ENCODE peak calls at places on chromosomes 11 and 22, in seven cellular contexts. One of them, this sample, is unnamed.

GRCh38 chr11:109785714-109786113 is 307.5 kb upstream of the ZC3H12C start:
- DNase-seq in amniotic stem cell: no peak
- DNase-seq in DMS153: no peak
- DNase-seq in HCEC 1CT: peak; percentile 24
- DNase-seq in AG04450: no peak
- DNase-seq in NCI-H345: no peak
- DNase-seq in GM04504: peak; percentile 41
- DNase-seq in this sample: no peak

GRCh38 chr22:25630446-25630845 is 66.0 kb downstream of the GRK3 start:
- DNase-seq in DMS153: no peak
- DNase-seq in HCEC 1CT: no peak
- DNase-seq in amniotic stem cell: no peak
- DNase-seq in GM04504: no peak
- DNase-seq in NCI-H345: no peak
- DNase-seq in AG04450: no peak
- DNase-seq in this sample: no peak

GRCh38 chr11:7882860-7883259 is 48.2 kb downstream of the OR10A6 start:
- DNase-seq in AG04450: no peak
- DNase-seq in NCI-H345: no peak
- DNase-seq in DMS153: no peak
- DNase-seq in HCEC 1CT: peak; percentile 81
- DNase-seq in GM04504: no peak
- DNase-seq in amniotic stem cell: no peak
- DNase-seq in this sample: no peak

GRCh38 chr11:329886-330253 is 9.2 kb upstream of the IFITM3 start:
- DNase-seq in GM04504: no peak
- DNase-seq in AG04450: no peak
- DNase-seq in amniotic stem cell: no peak
- DNase-seq in NCI-H345: no peak
- DNase-seq in DMS153: no peak
- DNase-seq in HCEC 1CT: no peak
- DNase-seq in this sample: no peak

GRCh38 chr11:46686886-46687810 is 13.3 kb downstream of the ARHGAP1 start:
- DNase-seq in HCEC 1CT: peak; percentile 57
- DNase-seq in DMS153: peak; percentile 94
- DNase-seq in NCI-H345: no peak
- DNase-seq in GM04504: peak; percentile 85
- DNase-seq in amniotic stem cell: no peak
- DNase-seq in AG04450: peak; percentile 78
- DNase-seq in this sample: no peak

GRCh38 chr11:40491341-40491740 is 968.1 kb downstream of the LRRC4C start:
- DNase-seq in NCI-H345: no peak
- DNase-seq in AG04450: no peak
- DNase-seq in amniotic stem cell: no peak
- DNase-seq in GM04504: no peak
- DNase-seq in HCEC 1CT: no peak
- DNase-seq in DMS153: no peak
- DNase-seq in this sample: no peak

GRCh38 chr22:28600546-28601143 is 79.0 kb downstream of the TTC28 start:
- DNase-seq in AG04450: peak; percentile 30
- DNase-seq in HCEC 1CT: peak; percentile 60
- DNase-seq in DMS153: peak; percentile 59
- DNase-seq in amniotic stem cell: peak; percentile 22
- DNase-seq in GM04504: no peak
- DNase-seq in NCI-H345: peak; percentile 54
- DNase-seq in this sample: peak; percentile 37

GRCh38 chr22:35631597-35631996 is 14.5 kb upstream of the MB start:
- DNase-seq in HCEC 1CT: peak; percentile 46
- DNase-seq in amniotic stem cell: no peak
- DNase-seq in DMS153: no peak
- DNase-seq in AG04450: no peak
- DNase-seq in GM04504: no peak
- DNase-seq in NCI-H345: no peak
- DNase-seq in this sample: peak; percentile 44

GRCh38 chr22:24728790-24729637 is 45.5 kb downstream of the PIWIL3 start:
- DNase-seq in amniotic stem cell: no peak
- DNase-seq in HCEC 1CT: no peak
- DNase-seq in NCI-H345: no peak
- DNase-seq in AG04450: peak; percentile 44
- DNase-seq in GM04504: no peak
- DNase-seq in DMS153: no peak
- DNase-seq in this sample: no peak

GRCh38 chr11:129315781-129316579 is 59.7 kb upstream of the BARX2 start:
- DNase-seq in NCI-H345: peak; percentile 77
- DNase-seq in amniotic stem cell: no peak
- DNase-seq in DMS153: peak; percentile 90
- DNase-seq in AG04450: no peak
- DNase-seq in HCEC 1CT: no peak
- DNase-seq in GM04504: no peak
- DNase-seq in this sample: no peak

GRCh38 chr22:48496987-48497650 is 1330.6 kb downstream of the BRD1 start:
- DNase-seq in AG04450: no peak
- DNase-seq in amniotic stem cell: no peak
- DNase-seq in GM04504: no peak
- DNase-seq in DMS153: no peak
- DNase-seq in HCEC 1CT: no peak
- DNase-seq in NCI-H345: no peak
- DNase-seq in this sample: no peak

GRCh38 chr11:1749787-1750351 is 526 bp downstream of the IFITM10 start:
- DNase-seq in HCEC 1CT: no peak
- DNase-seq in AG04450: no peak
- DNase-seq in GM04504: peak; percentile 84
- DNase-seq in DMS153: peak; percentile 43
- DNase-seq in amniotic stem cell: peak; percentile 59
- DNase-seq in NCI-H345: no peak
- DNase-seq in this sample: no peak

GRCh38 chr11:28170759-28171158 is 62.6 kb downstream of the METTL15 start:
- DNase-seq in HCEC 1CT: no peak
- DNase-seq in amniotic stem cell: no peak
- DNase-seq in GM04504: no peak
- DNase-seq in AG04450: no peak
- DNase-seq in DMS153: no peak
- DNase-seq in NCI-H345: no peak
- DNase-seq in this sample: no peak

GRCh38 chr11:554824-555499 is 5.6 kb downstream of the LMNTD2 start:
- DNase-seq in GM04504: no peak
- DNase-seq in NCI-H345: peak; percentile 89
- DNase-seq in DMS153: peak; percentile 56
- DNase-seq in AG04450: no peak
- DNase-seq in amniotic stem cell: no peak
- DNase-seq in HCEC 1CT: no peak
- DNase-seq in this sample: peak; percentile 89

GRCh38 chr11:44619931-44620725 is 54.7 kb downstream of the CD82 start:
- DNase-seq in NCI-H345: no peak
- DNase-seq in AG04450: no peak
- DNase-seq in HCEC 1CT: no peak
- DNase-seq in GM04504: no peak
- DNase-seq in amniotic stem cell: no peak
- DNase-seq in DMS153: no peak
- DNase-seq in this sample: no peak

GRCh38 chr22:33896154-33896800 is 24.0 kb downstream of the LARGE1 start:
- DNase-seq in AG04450: no peak
- DNase-seq in GM04504: no peak
- DNase-seq in DMS153: no peak
- DNase-seq in amniotic stem cell: no peak
- DNase-seq in HCEC 1CT: no peak
- DNase-seq in NCI-H345: no peak
- DNase-seq in this sample: no peak

GRCh38 chr11:94028436-94028835 is 7.3 kb downstream of the HEPHL1 start:
- DNase-seq in AG04450: peak; percentile 70
- DNase-seq in amniotic stem cell: peak; percentile 21
- DNase-seq in HCEC 1CT: peak; percentile 69
- DNase-seq in DMS153: no peak
- DNase-seq in NCI-H345: no peak
- DNase-seq in GM04504: no peak
- DNase-seq in this sample: no peak

GRCh38 chr11:80167766-80168165 is 726.9 kb upstream of the TENM4 start:
- DNase-seq in NCI-H345: no peak
- DNase-seq in DMS153: no peak
- DNase-seq in amniotic stem cell: no peak
- DNase-seq in GM04504: peak; percentile 3
- DNase-seq in HCEC 1CT: no peak
- DNase-seq in AG04450: no peak
- DNase-seq in this sample: no peak

GRCh38 chr11:63490551-63491239 is at the start of gene PLAAT5:
- DNase-seq in amniotic stem cell: no peak
- DNase-seq in HCEC 1CT: no peak
- DNase-seq in AG04450: no peak
- DNase-seq in NCI-H345: no peak
- DNase-seq in GM04504: no peak
- DNase-seq in DMS153: no peak
- DNase-seq in this sample: no peak

GRCh38 chr22:42796081-42796480 is 61.0 kb downstream of the ARFGAP3 start:
- DNase-seq in DMS153: no peak
- DNase-seq in amniotic stem cell: no peak
- DNase-seq in AG04450: no peak
- DNase-seq in NCI-H345: no peak
- DNase-seq in GM04504: no peak
- DNase-seq in HCEC 1CT: no peak
- DNase-seq in this sample: no peak

GRCh38 chr11:119434531-119435330 is 11.8 kb upstream of the THY1 start:
- DNase-seq in DMS153: no peak
- DNase-seq in AG04450: no peak
- DNase-seq in NCI-H345: no peak
- DNase-seq in amniotic stem cell: no peak
- DNase-seq in HCEC 1CT: peak; percentile 36
- DNase-seq in GM04504: no peak
- DNase-seq in this sample: no peak

GRCh38 chr11:70323811-70324210 is 53.3 kb downstream of the PPFIA1 start:
- DNase-seq in HCEC 1CT: peak; percentile 44
- DNase-seq in GM04504: no peak
- DNase-seq in DMS153: no peak
- DNase-seq in AG04450: no peak
- DNase-seq in amniotic stem cell: no peak
- DNase-seq in NCI-H345: no peak
- DNase-seq in this sample: no peak

GRCh38 chr22:36184433-36185035 is 17.1 kb downstream of the APOL4 start:
- DNase-seq in AG04450: no peak
- DNase-seq in NCI-H345: no peak
- DNase-seq in amniotic stem cell: no peak
- DNase-seq in HCEC 1CT: no peak
- DNase-seq in GM04504: no peak
- DNase-seq in DMS153: no peak
- DNase-seq in this sample: no peak

GRCh38 chr11:3132831-3133455 is 32.2 kb downstream of the OSBPL5 start:
- DNase-seq in HCEC 1CT: no peak
- DNase-seq in NCI-H345: no peak
- DNase-seq in AG04450: no peak
- DNase-seq in GM04504: no peak
- DNase-seq in amniotic stem cell: no peak
- DNase-seq in DMS153: no peak
- DNase-seq in this sample: no peak

GRCh38 chr11:995058-995751 is 41.3 kb downstream of the MUC6 start:
- DNase-seq in AG04450: no peak
- DNase-seq in HCEC 1CT: no peak
- DNase-seq in GM04504: no peak
- DNase-seq in DMS153: no peak
- DNase-seq in amniotic stem cell: no peak
- DNase-seq in NCI-H345: no peak
- DNase-seq in this sample: peak; percentile 55

GRCh38 chr11:47268448-47269001 is 1.4 kb upstream of the MADD start:
- DNase-seq in amniotic stem cell: no peak
- DNase-seq in GM04504: no peak
- DNase-seq in NCI-H345: no peak
- DNase-seq in AG04450: no peak
- DNase-seq in DMS153: no peak
- DNase-seq in HCEC 1CT: no peak
- DNase-seq in this sample: no peak

GRCh38 chr22:17742528-17742902 is 31.8 kb downstream of the BID start:
- DNase-seq in GM04504: peak; percentile 25
- DNase-seq in AG04450: peak; percentile 23
- DNase-seq in NCI-H345: peak; percentile 36
- DNase-seq in DMS153: peak; percentile 49
- DNase-seq in HCEC 1CT: peak; percentile 34
- DNase-seq in amniotic stem cell: no peak
- DNase-seq in this sample: peak; percentile 92

GRCh38 chr11:45042560-45042959 is 91.9 kb upstream of the TP53I11 start:
- DNase-seq in NCI-H345: no peak
- DNase-seq in DMS153: no peak
- DNase-seq in HCEC 1CT: peak; percentile 14
- DNase-seq in amniotic stem cell: no peak
- DNase-seq in AG04450: no peak
- DNase-seq in GM04504: no peak
- DNase-seq in this sample: no peak

GRCh38 chr22:25627271-25627848 is 62.9 kb downstream of the GRK3 start:
- DNase-seq in AG04450: no peak
- DNase-seq in HCEC 1CT: no peak
- DNase-seq in NCI-H345: no peak
- DNase-seq in DMS153: peak; percentile 84
- DNase-seq in amniotic stem cell: no peak
- DNase-seq in GM04504: no peak
- DNase-seq in this sample: no peak

GRCh38 chr11:113526521-113526920 is 51.3 kb upstream of the DRD2 start:
- DNase-seq in amniotic stem cell: no peak
- DNase-seq in AG04450: no peak
- DNase-seq in HCEC 1CT: no peak
- DNase-seq in GM04504: no peak
- DNase-seq in DMS153: no peak
- DNase-seq in NCI-H345: no peak
- DNase-seq in this sample: no peak

GRCh38 chr11:77865805-77866204 is 44.9 kb downstream of the AAMDC start:
- DNase-seq in amniotic stem cell: no peak
- DNase-seq in HCEC 1CT: no peak
- DNase-seq in DMS153: no peak
- DNase-seq in AG04450: no peak
- DNase-seq in GM04504: no peak
- DNase-seq in NCI-H345: no peak
- DNase-seq in this sample: no peak

GRCh38 chr11:65851083-65851579 is 6.8 kb downstream of the CFL1 start:
- DNase-seq in DMS153: no peak
- DNase-seq in NCI-H345: no peak
- DNase-seq in HCEC 1CT: peak; percentile 34
- DNase-seq in AG04450: no peak
- DNase-seq in amniotic stem cell: no peak
- DNase-seq in GM04504: no peak
- DNase-seq in this sample: no peak